ENCODE peak calls at places on chromosomes 6 and 20, in seven cellular contexts. M, X, N, G, Z, I and K are unnamed samples.
A peak's percentile ranks its signal among the peaks of the same experiment; 100 is the strongest.

GRCh38 chr6:163459536-163459935 is 45.0 kb downstream of the QKI start:
- DNase-seq in Z (no peak), I (no peak), N (no peak), X (no peak), M (no peak), G (no peak), K (no peak)

GRCh38 chr6:62075869-62076268 is 210.2 kb downstream of the KHDRBS2 start:
- DNase-seq in N (no peak), Z (no peak), M (no peak), I (no peak), X (no peak), G (no peak), K (no peak)

GRCh38 chr6:132552372-132552771 is at the start of gene TAAR8:
- DNase-seq in Z (no peak), I (no peak), X (no peak), N (no peak), M (no peak), G (no peak), K (no peak)

GRCh38 chr20:64149141-64149540 is 15.1 kb upstream of the MYT1 start:
- DNase-seq in Z (no peak), N (no peak), G (no peak), X (no peak), M (no peak), I (no peak), K (no peak)

GRCh38 chr6:30885481-30885998 is 1.2 kb downstream of the DDR1 start:
- DNase-seq in X (no peak), I (no peak), G (peak; percentile 34), Z (peak; percentile 21), N (no peak), M (peak; percentile 71), K (no peak)

GRCh38 chr6:138231399-138231886 is 13.2 kb upstream of the PBOV1 start:
- DNase-seq in G (no peak), I (no peak), M (no peak), X (no peak), Z (no peak), N (peak; percentile 56), K (no peak)

GRCh38 chr20:46243707-46244628 is 64.3 kb downstream of the CDH22 start:
- DNase-seq in N (no peak), G (no peak), I (peak; percentile 58), Z (no peak), M (no peak), X (no peak), K (no peak)

GRCh38 chr6:158489441-158489840 is 70.5 kb upstream of the TMEM181 start:
- DNase-seq in I (no peak), G (no peak), M (no peak), X (no peak), N (no peak), Z (no peak), K (no peak)

GRCh38 chr20:44137210-44137781 is 49.7 kb downstream of the JPH2 start:
- DNase-seq in Z (no peak), G (peak; percentile 51), X (no peak), N (no peak), M (peak; percentile 79), I (no peak), K (no peak)

GRCh38 chr6:79989641-79990040 is 14.8 kb upstream of the TTK start:
- DNase-seq in N (no peak), I (no peak), G (no peak), X (no peak), M (no peak), Z (no peak), K (no peak)

GRCh38 chr6:45961125-45961524 is 54.5 kb downstream of the CLIC5 start:
- DNase-seq in G (peak; percentile 74), Z (no peak), X (no peak), N (no peak), I (no peak), M (no peak), K (no peak)

GRCh38 chr6:168407842-168408241 is 33.1 kb upstream of the SMOC2 start:
- DNase-seq in M (no peak), I (no peak), Z (no peak), G (no peak), X (no peak), N (no peak), K (no peak)

GRCh38 chr6:41428995-41429417 is 93.6 kb downstream of the NCR2 start:
- DNase-seq in N (no peak), Z (no peak), G (peak; percentile 26), I (no peak), M (peak; percentile 41), X (no peak), K (no peak)

GRCh38 chr20:1888796-1889463 is 6.3 kb upstream of the SIRPA start:
- DNase-seq in G (peak; percentile 59), M (no peak), Z (no peak), X (no peak), N (no peak), I (peak; percentile 94), K (no peak)

GRCh38 chr6:158487495-158487894 is 72.4 kb upstream of the TMEM181 start:
- DNase-seq in I (no peak), N (no peak), Z (no peak), M (no peak), X (no peak), G (no peak), K (no peak)

GRCh38 chr20:48673485-48673884 is 154.3 kb downstream of the PREX1 start:
- DNase-seq in I (no peak), N (no peak), G (no peak), Z (no peak), M (no peak), X (no peak), K (no peak)

GRCh38 chr6:18468162-18468843 is 81.2 kb downstream of the RNF144B start:
- DNase-seq in G (no peak), Z (no peak), I (no peak), M (no peak), X (no peak), N (no peak), K (no peak)

DNA sequence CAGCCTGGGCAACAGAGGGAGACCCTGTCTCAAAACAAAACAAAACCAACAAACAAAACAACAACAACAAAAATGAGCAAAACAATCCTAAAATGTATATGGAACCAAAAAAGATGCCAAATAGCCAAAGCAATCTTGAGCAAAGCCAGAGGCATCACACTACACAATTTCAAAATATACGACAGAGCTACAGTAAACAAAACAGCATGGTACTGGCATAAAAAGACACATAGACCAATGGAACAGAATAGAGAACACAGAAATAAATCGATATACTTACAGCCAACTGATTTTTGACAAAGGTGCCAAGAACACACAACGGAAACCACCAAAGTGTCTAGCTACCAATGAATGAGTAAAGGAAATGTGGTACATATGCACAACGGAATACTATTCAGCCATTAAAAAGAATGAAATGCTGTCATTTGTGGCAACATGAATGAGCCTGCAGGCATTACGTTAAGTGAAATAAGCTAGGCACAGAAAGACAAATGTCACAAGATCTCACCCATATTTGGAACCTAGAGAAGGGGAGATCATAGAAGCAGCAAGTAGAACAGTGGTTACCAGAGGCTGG is 16.4 kb downstream of the PXDC1 start:
- DNase-seq in M (no peak), I (no peak), X (no peak), Z (no peak), N (no peak), G (no peak), K (no peak)
- H3K4me3 ChIP-seq in M (no peak overlapping the region), I (no peak overlapping the region), X (no peak overlapping the region), Z (no peak overlapping the region), N (no peak overlapping the region), G (no peak overlapping the region), K (no peak overlapping the region)

GRCh38 chr20:50676888-50677287 is 14.5 kb downstream of the RIPOR3 start:
- DNase-seq in G (no peak), X (no peak), M (no peak), N (no peak), Z (no peak), I (no peak), K (no peak)

GRCh38 chr20:50678213-50678898 is 13.0 kb downstream of the RIPOR3 start:
- DNase-seq in M (no peak), G (peak; percentile 75), X (no peak), N (no peak), I (no peak), Z (no peak), K (no peak)

GRCh38 chr20:50673146-50673830 is 18.1 kb downstream of the RIPOR3 start:
- DNase-seq in G (no peak), M (no peak), I (no peak), X (no peak), Z (no peak), N (no peak), K (peak; percentile 65)

GRCh38 chr20:50673831-50674825 is 17.2 kb downstream of the RIPOR3 start:
- DNase-seq in X (no peak), G (no peak), I (no peak), N (no peak), M (no peak), Z (no peak), K (no peak)

DNA sequence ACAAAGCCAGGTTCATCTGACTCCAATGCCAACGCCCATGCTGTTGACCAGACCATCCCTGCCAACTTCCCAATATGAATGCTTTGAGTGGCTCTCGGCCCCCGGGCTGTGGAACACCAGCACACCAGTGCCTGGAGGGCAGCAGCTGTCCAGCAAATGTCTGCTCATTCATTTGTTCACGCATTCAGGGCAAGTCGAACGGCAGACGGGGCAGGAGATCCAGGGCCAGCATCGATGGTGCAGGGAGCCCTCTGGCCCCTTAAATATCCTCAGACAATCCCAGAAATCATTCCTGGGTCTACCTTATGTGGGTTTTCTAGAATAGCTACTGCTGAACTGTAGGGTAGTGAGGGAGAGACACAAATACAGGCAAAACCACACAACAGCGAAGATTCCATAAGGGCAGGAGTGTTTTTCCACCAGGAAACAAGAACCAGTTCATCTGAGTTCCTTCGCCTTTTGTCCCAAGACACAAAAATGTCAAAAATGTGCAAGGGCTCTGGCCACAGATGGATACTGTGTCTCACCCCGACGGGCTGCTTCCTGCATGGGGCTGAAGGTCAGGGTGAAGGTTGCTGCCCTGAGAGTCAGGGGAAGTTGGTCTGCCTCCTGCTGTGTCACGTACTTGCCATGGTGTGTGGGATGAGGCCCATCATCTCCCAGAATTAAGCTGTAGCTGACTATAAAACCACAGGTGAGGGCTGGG is 15.5 kb downstream of the RIPOR3 start:
- DNase-seq in M (no peak), I (no peak), G (no peak), N (no peak), Z (no peak), X (no peak), K (no peak)
- H3K4me3 ChIP-seq in M (no peak overlapping the region), I (no peak overlapping the region), G (no peak overlapping the region), N (no peak overlapping the region), Z (no peak overlapping the region), X (no peak overlapping the region), K (no peak overlapping the region)

DNA sequence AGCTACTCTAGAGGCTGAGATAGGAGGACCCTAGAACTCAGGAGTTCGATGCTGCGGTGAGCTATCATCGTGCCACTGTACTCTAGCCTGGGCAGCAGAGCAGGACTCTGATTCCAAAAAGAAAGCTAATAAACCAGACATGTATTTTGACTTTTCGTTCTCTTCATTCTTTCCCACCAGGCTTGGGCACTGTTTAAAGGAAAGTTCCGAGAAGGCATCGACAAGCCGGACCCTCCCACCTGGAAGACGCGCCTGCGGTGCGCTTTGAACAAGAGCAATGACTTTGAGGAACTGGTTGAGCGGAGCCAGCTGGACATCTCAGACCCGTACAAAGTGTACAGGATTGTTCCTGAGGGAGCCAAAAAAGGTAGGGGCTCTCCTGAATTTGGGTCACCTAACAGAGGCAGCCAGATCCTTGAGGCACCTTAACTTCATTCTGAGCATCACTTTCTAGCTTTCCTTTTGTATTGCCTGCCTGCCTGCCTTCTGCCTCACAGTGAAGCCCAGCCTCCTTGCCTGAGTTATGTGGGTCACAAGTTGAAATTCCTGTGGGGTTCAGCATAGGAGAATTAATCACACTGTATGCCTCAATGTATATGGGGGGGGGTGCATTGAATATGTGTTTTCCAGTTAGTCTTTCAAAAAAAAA is 3.2 kb downstream of the IRF4 start:
- DNase-seq in M (no peak), G (no peak), I (no peak), Z (no peak), X (no peak), N (no peak), K (no peak)
- H3K4me3 ChIP-seq in M (no peak overlapping the region), G (no peak overlapping the region), I (no peak overlapping the region), Z (no peak overlapping the region), X (no peak overlapping the region), N (no peak overlapping the region), K (no peak overlapping the region)

GRCh38 chr6:28809947-28810654 is 113.7 kb downstream of the TRIM27 start:
- DNase-seq in Z (no peak), G (no peak), M (no peak), N (no peak), X (no peak), I (peak; percentile 68), K (no peak)
- H3K4me3 ChIP-seq in Z (no peak overlapping the region), G (peak overlapping the region; percentile 45), M (no peak overlapping the region), N (peak overlapping the region; percentile 2), X (no peak overlapping the region), I (peak overlapping the region; percentile 55), K (no peak overlapping the region)